ENCODE peak calls at places on chromosomes 3 and 15, in nine cellular contexts. One of them, this sample, is unnamed.

GRCh38 chr3:138477801-138478200 is 43.4 kb downstream of the ESYT3 start:
- DNase-seq in AG08396: no peak
- DNase-seq in GOT3: no peak
- DNase-seq in kidney glomerular epithelial cell: no peak
- DNase-seq in uterus: no peak
- DNase-seq in pancreas: no peak
- DNase-seq in left cardiac atrium: no peak
- DNase-seq in A172: no peak
- DNase-seq in activated gamma-delta T cell: no peak
- DNase-seq in this sample: no peak

GRCh38 chr3:138923531-138923994 is 23.4 kb downstream of the FOXL2 start:
- DNase-seq in AG08396: peak
- DNase-seq in GOT3: peak
- DNase-seq in kidney glomerular epithelial cell: peak
- DNase-seq in uterus: peak
- DNase-seq in pancreas: peak
- DNase-seq in left cardiac atrium: peak
- DNase-seq in A172: peak
- DNase-seq in activated gamma-delta T cell: no peak
- DNase-seq in this sample: peak

GRCh38 chr15:89649013-89649625 is 6.1 kb downstream of the KIF7 start:
- DNase-seq in AG08396: no peak
- DNase-seq in GOT3: no peak
- DNase-seq in kidney glomerular epithelial cell: no peak
- DNase-seq in uterus: no peak
- DNase-seq in pancreas: no peak
- DNase-seq in left cardiac atrium: no peak
- DNase-seq in A172: no peak
- DNase-seq in activated gamma-delta T cell: no peak
- DNase-seq in this sample: no peak

GRCh38 chr3:156321934-156322333 is 201.6 kb downstream of the KCNAB1 start:
- DNase-seq in AG08396: no peak
- DNase-seq in GOT3: no peak
- DNase-seq in kidney glomerular epithelial cell: no peak
- DNase-seq in uterus: no peak
- DNase-seq in pancreas: no peak
- DNase-seq in left cardiac atrium: no peak
- DNase-seq in A172: no peak
- DNase-seq in activated gamma-delta T cell: no peak
- DNase-seq in this sample: no peak

GRCh38 chr3:195887670-195888069 is 20.7 kb downstream of the TNK2 start:
- DNase-seq in AG08396: no peak
- DNase-seq in GOT3: no peak
- DNase-seq in kidney glomerular epithelial cell: no peak
- DNase-seq in uterus: no peak
- DNase-seq in pancreas: no peak
- DNase-seq in left cardiac atrium: no peak
- DNase-seq in A172: no peak
- DNase-seq in activated gamma-delta T cell: no peak
- DNase-seq in this sample: no peak

GRCh38 chr15:42133892-42134502 is 22.4 kb downstream of the PLA2G4F start:
- DNase-seq in AG08396: peak
- DNase-seq in GOT3: no peak
- DNase-seq in kidney glomerular epithelial cell: peak
- DNase-seq in uterus: no peak
- DNase-seq in pancreas: peak
- DNase-seq in left cardiac atrium: no peak
- DNase-seq in A172: peak
- DNase-seq in activated gamma-delta T cell: no peak
- DNase-seq in this sample: peak

GRCh38 chr3:73094951-73095350 is 33.5 kb downstream of the EBLN2 start:
- DNase-seq in AG08396: no peak
- DNase-seq in GOT3: no peak
- DNase-seq in kidney glomerular epithelial cell: no peak
- DNase-seq in uterus: no peak
- DNase-seq in pancreas: no peak
- DNase-seq in left cardiac atrium: no peak
- DNase-seq in A172: no peak
- DNase-seq in activated gamma-delta T cell: no peak
- DNase-seq in this sample: no peak

GRCh38 chr3:174125267-174125844 is 727.8 kb downstream of the NLGN1 start:
- DNase-seq in AG08396: peak
- DNase-seq in GOT3: no peak
- DNase-seq in kidney glomerular epithelial cell: peak
- DNase-seq in uterus: no peak
- DNase-seq in pancreas: no peak
- DNase-seq in left cardiac atrium: no peak
- DNase-seq in A172: peak
- DNase-seq in activated gamma-delta T cell: no peak
- DNase-seq in this sample: peak

GRCh38 chr3:98824256-98824655 is 61.1 kb downstream of the ST3GAL6 start:
- DNase-seq in AG08396: no peak
- DNase-seq in GOT3: no peak
- DNase-seq in kidney glomerular epithelial cell: no peak
- DNase-seq in uterus: no peak
- DNase-seq in pancreas: no peak
- DNase-seq in left cardiac atrium: no peak
- DNase-seq in A172: no peak
- DNase-seq in activated gamma-delta T cell: no peak
- DNase-seq in this sample: no peak

GRCh38 chr3:85939026-85939616 is 980.3 kb downstream of the CADM2 start:
- DNase-seq in AG08396: no peak
- DNase-seq in GOT3: no peak
- DNase-seq in kidney glomerular epithelial cell: no peak
- DNase-seq in uterus: no peak
- DNase-seq in pancreas: no peak
- DNase-seq in left cardiac atrium: no peak
- DNase-seq in A172: no peak
- DNase-seq in activated gamma-delta T cell: no peak
- DNase-seq in this sample: no peak

GRCh38 chr15:88440021-88440420 is 27.2 kb downstream of the MRPL46 start:
- DNase-seq in AG08396: peak
- DNase-seq in GOT3: no peak
- DNase-seq in kidney glomerular epithelial cell: peak
- DNase-seq in uterus: no peak
- DNase-seq in pancreas: no peak
- DNase-seq in left cardiac atrium: no peak
- DNase-seq in A172: peak
- DNase-seq in activated gamma-delta T cell: no peak
- DNase-seq in this sample: no peak